ENCODE peak calls at places on chromosomes 1 and 21, in five cellular contexts. A is NCI-H1105; D is putamen; T is activated naive CD4-positive, alpha-beta T cell treated with Interleukin-2 at 50 U/mL for 16 hours; S is stimulated activated CD4-positive, alpha-beta T cell treated with anti-CD3 and anti-CD28 coated beads, Interleukin-2, amount 100 ng/mL, for 48 hours. L is an unnamed sample.

GRCh38 chr1:38783659-38784229 is 75.8 kb downstream of the RRAGC start:
- DNase-seq in S (no peak), A (peak), T (no peak), D (no peak), L (no peak)

GRCh38 chr1:94142022-94142421 is 21.1 kb upstream of the ABCA4 start:
- DNase-seq in S (no peak), D (no peak), A (no peak), T (no peak), L (no peak)

GRCh38 chr1:107529511-107530149 is 388.8 kb downstream of the NTNG1 start:
- DNase-seq in D (peak), A (peak), T (no peak), S (peak), L (peak)

GRCh38 chr1:111334169-111334568 is 43.5 kb downstream of the CHIA start:
- DNase-seq in T (peak), S (peak), D (no peak), A (peak), L (peak)

GRCh38 chr21:15311510-15311909 is 246.7 kb upstream of the NRIP1 start:
- DNase-seq in A (no peak), T (no peak), S (no peak), D (no peak), L (no peak)

GRCh38 chr21:39612233-39613028 is at the start of gene B3GALT5:
- DNase-seq in D (peak), T (no peak), A (peak), S (no peak), L (peak)

GRCh38 chr1:166814611-166815010 is 24.7 kb upstream of the POGK start:
- DNase-seq in A (no peak), S (no peak), T (no peak), D (no peak), L (no peak)

GRCh38 chr1:88740784-88741183 is 56.7 kb downstream of the PKN2 start:
- DNase-seq in T (no peak), S (no peak), A (no peak), D (no peak), L (no peak)

GRCh38 chr1:212488436-212489283 is 55.9 kb downstream of the NENF start:
- DNase-seq in A (no peak), S (no peak), D (peak), T (peak), L (no peak)

GRCh38 chr1:217770895-217771294 is 139.8 kb downstream of the SPATA17 start:
- DNase-seq in A (no peak), T (no peak), S (no peak), D (no peak), L (no peak)

GRCh38 chr1:52899445-52899894 is 22.1 kb downstream of the ECHDC2 start:
- DNase-seq in T (no peak), D (no peak), S (no peak), A (no peak), L (no peak)

GRCh38 chr21:43872549-43873198 is 7.7 kb downstream of the AGPAT3 start:
- DNase-seq in S (no peak), T (no peak), A (no peak), D (no peak), L (no peak)

GRCh38 chr1:59204001-59204400 is 92.9 kb upstream of the FGGY start:
- DNase-seq in S (no peak), D (peak), T (no peak), A (no peak), L (no peak)